ENCODE peak calls at places on chromosomes 5 and 9, in seven cellular contexts. N is CD8-positive, alpha-beta T cell; U is HCEC 1CT; G is hepatic stellate cell; E is retina; D is RWPE2; W is cortex of kidney. O is an unnamed sample.

GRCh38 chr5:159309689-159310433 is 20.4 kb downstream of the IL12B start:
- DNase-seq in N (no peak), U (no peak), G (no peak), E (no peak), D (no peak), W (no peak), O (no peak)

GRCh38 chr5:54902817-54903473 is 82.4 kb downstream of the ESM1 start:
- DNase-seq in N (no peak), U (peak), G (no peak), E (no peak), D (no peak), W (no peak), O (peak)

GRCh38 chr5:38259062-38259857 is 901 bp downstream of the EGFLAM start:
- DNase-seq in N (no peak), U (no peak), G (no peak), E (no peak), D (no peak), W (no peak), O (peak)

GRCh38 chr9:126489604-126490593 is 123.8 kb upstream of the LMX1B start:
- DNase-seq in N (no peak), U (no peak), G (no peak), E (no peak), D (peak), W (no peak), O (peak)

GRCh38 chr5:72836810-72837209 is 20.3 kb downstream of the TNPO1 start:
- DNase-seq in N (no peak), U (no peak), G (no peak), E (no peak), D (no peak), W (no peak), O (no peak)

GRCh38 chr5:74257645-74258328 is 382.7 kb downstream of the ENC1 start:
- DNase-seq in N (no peak), U (peak), G (no peak), E (no peak), D (no peak), W (no peak), O (no peak)

GRCh38 chr5:9815051-9815450 is 184.9 kb upstream of the TAS2R1 start:
- DNase-seq in N (no peak), U (no peak), G (no peak), E (no peak), D (no peak), W (no peak), O (no peak)

GRCh38 chr5:154764967-154765366 is 9.8 kb downstream of the LARP1 start:
- DNase-seq in N (no peak), U (no peak), G (no peak), E (no peak), D (no peak), W (no peak), O (no peak)

GRCh38 chr9:136840140-136840876 is 2.0 kb upstream of the AJM1 start:
- DNase-seq in N (no peak), U (no peak), G (no peak), E (no peak), D (no peak), W (no peak), O (no peak)

GRCh38 chr9:134554750-134555655 is 86.6 kb upstream of the COL5A1 start:
- DNase-seq in N (no peak), U (no peak), G (peak), E (no peak), D (peak), W (no peak), O (no peak)

GRCh38 chr9:128995791-128996190 is 32.3 kb downstream of the SH3GLB2 start:
- DNase-seq in N (no peak), U (no peak), G (no peak), E (no peak), D (no peak), W (no peak), O (no peak)

GRCh38 chr9:120921751-120922181 is 4.8 kb downstream of the TRAF1 start:
- DNase-seq in N (no peak), U (no peak), G (no peak), E (peak), D (no peak), W (no peak), O (no peak)

GRCh38 chr5:161058751-161059150 is 206.7 kb upstream of the ATP10B start:
- DNase-seq in N (no peak), U (no peak), G (no peak), E (peak), D (no peak), W (no peak), O (no peak)

GRCh38 chr5:116536279-116537161 is 38.1 kb downstream of the SEMA6A start:
- DNase-seq in N (no peak), U (no peak), G (no peak), E (no peak), D (no peak), W (no peak), O (no peak)

GRCh38 chr9:127311239-127311741 is 46.7 kb downstream of the GARNL3 start:
- DNase-seq in N (peak), U (peak), G (peak), E (no peak), D (no peak), W (no peak), O (no peak)

GRCh38 chr9:125986966-125987365 is 239.8 kb downstream of the PBX3 start:
- DNase-seq in N (no peak), U (no peak), G (no peak), E (no peak), D (no peak), W (no peak), O (no peak)

GRCh38 chr5:20615888-20616563 is 628.0 kb upstream of the CDH18 start:
- DNase-seq in N (no peak), U (no peak), G (no peak), E (no peak), D (no peak), W (no peak), O (no peak)

GRCh38 chr5:140875085-140876065 is at the start of gene PCDHA12:
- DNase-seq in N (no peak), U (no peak), G (no peak), E (no peak), D (peak), W (no peak), O (no peak)

O was measured in NCI-H748 treated with DMSO at 0.1 percent for 48 hours.